ENCODE peak calls at places on chromosomes 13 and 19, in six cellular contexts. S is H9, O is IMR-90, Q is neuronal stem cell, Y is mesenchymal stem cell, T is trophoblast cell. I is an unnamed sample.

GRCh38 chr19:34881982-34882381 is 44.7 kb upstream of the ZNF30 start:
- DNase-seq in S (no peak), O (peak; percentile 24), Q (no peak), Y (peak; percentile 17), T (no peak), I (no peak)

GRCh38 chr19:6268382-6268771 is 11.4 kb downstream of the MLLT1 start:
- DNase-seq in S (no peak), O (no peak), Q (no peak), Y (no peak), T (no peak), I (no peak)

GRCh38 chr19:11204943-11205349 is 7.6 kb upstream of the KANK2 start:
- DNase-seq in S (no peak), O (no peak), Q (no peak), Y (no peak), T (no peak), I (no peak)

GRCh38 chr13:54150851-54151250 is 1122.2 kb downstream of the OLFM4 start:
- DNase-seq in S (no peak), O (no peak), Q (no peak), Y (no peak), T (no peak), I (no peak)

GRCh38 chr13:112826565-112826964 is 136.7 kb downstream of the ATP11A start:
- DNase-seq in S (no peak), O (no peak), Q (no peak), Y (no peak), T (peak; percentile 50), I (no peak)

GRCh38 chr19:13993554-13994308 is 12.4 kb downstream of the RFX1 start:
- DNase-seq in S (no peak), O (no peak), Q (no peak), Y (no peak), T (no peak), I (no peak)

GRCh38 chr13:97334690-97335089 is 99.3 kb upstream of the RAP2A start:
- DNase-seq in S (no peak), O (no peak), Q (no peak), Y (no peak), T (no peak), I (no peak)

GRCh38 chr13:98710521-98710920 is 42.0 kb downstream of the SLC15A1 start:
- DNase-seq in S (no peak), O (no peak), Q (no peak), Y (no peak), T (no peak), I (no peak)

DNA sequence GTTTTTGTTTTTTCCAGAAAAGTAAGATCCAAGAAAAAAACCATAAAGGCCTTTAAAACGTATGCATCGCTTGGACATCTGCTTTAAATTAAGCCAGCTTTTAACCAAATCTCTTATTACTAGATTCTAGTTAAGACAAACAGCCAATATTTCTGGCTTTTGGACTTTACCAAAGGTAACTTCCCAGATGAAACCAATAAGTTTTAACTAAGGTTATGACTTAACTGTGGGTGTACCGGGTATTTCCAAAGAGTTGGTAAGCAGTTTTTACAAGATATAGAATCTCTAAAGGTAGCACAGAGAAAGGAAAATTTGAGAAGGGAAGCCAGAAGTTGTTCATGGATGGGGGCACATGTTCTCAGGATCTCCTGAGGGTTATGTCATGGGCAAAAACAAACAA is 34.0 kb downstream of the CEACAM1 start:
- DNase-seq in S (no peak), O (no peak), Q (no peak), Y (no peak), T (no peak), I (no peak)
- H3K14ac ChIP-seq in S (no peak overlapping the region), O (no peak overlapping the region), Q (no peak overlapping the region), Y (no peak overlapping the region), T (no peak overlapping the region), I (no peak overlapping the region)

DNA sequence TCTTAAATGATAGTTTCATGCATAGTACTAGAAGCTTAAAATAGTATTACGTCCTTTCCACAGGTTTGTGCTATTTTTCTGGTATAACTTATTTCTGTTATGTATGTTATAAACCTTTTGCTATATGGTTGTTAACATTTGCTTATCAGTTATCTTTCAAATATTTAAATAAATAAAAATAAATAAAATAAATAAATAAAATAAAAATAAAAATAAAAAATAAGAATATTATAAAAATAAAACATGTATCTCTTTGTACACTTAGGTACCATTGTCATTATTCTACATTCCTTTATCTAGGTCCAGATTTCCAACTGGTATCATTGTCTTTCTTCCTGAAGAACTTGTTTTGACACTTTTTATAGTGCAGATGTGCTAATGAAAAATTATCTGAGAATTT is 1310.4 kb upstream of the SLC10A2 start:
- DNase-seq in S (no peak), O (no peak), Q (no peak), Y (no peak), T (no peak), I (no peak)
- H3K14ac ChIP-seq in S (no peak overlapping the region), O (no peak overlapping the region), Q (no peak overlapping the region), Y (no peak overlapping the region), T (no peak overlapping the region), I (no peak overlapping the region)

GRCh38 chr13:75378301-75378700 is 103.7 kb downstream of the TBC1D4 start:
- DNase-seq in S (no peak), O (no peak), Q (no peak), Y (no peak), T (no peak), I (no peak)

GRCh38 chr13:75384881-75385707 is 96.9 kb downstream of the TBC1D4 start:
- DNase-seq in S (no peak), O (no peak), Q (no peak), Y (no peak), T (no peak), I (no peak)

GRCh38 chr13:75385708-75386083 is 96.3 kb downstream of the TBC1D4 start:
- DNase-seq in S (no peak), O (no peak), Q (no peak), Y (no peak), T (no peak), I (no peak)

GRCh38 chr13:75383064-75383715 is 98.8 kb downstream of the TBC1D4 start:
- DNase-seq in S (no peak), O (no peak), Q (no peak), Y (no peak), T (no peak), I (no peak)
- H3K14ac ChIP-seq in S (no peak overlapping the region), O (no peak overlapping the region), Q (no peak overlapping the region), Y (no peak overlapping the region), T (no peak overlapping the region), I (no peak overlapping the region)

DNA sequence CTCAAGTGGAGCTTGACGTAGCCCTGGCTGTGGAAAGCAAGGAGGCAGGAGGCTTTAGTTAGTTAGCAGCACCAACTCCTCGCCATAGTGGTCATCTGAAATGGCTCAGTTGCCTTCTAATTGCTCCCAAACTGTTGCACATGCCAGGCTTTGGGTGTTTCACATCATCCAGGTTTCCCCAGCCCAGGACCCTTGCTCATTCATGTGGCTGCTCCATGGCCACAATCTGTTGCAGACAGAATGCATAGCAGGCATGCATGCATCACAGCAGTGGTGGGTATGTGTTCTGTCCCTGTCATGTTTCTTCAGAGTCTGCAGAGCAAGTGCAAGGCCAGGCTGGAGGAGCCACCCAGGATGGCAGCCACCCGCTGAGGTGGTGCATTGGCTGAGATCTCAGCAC is 407.6 kb downstream of the TSHZ3 start:
- DNase-seq in S (no peak), O (no peak), Q (no peak), Y (no peak), T (no peak), I (no peak)
- H3K14ac ChIP-seq in S (no peak overlapping the region), O (no peak overlapping the region), Q (peak overlapping the region; percentile 86), Y (no peak overlapping the region), T (no peak overlapping the region), I (no peak overlapping the region)

DNA sequence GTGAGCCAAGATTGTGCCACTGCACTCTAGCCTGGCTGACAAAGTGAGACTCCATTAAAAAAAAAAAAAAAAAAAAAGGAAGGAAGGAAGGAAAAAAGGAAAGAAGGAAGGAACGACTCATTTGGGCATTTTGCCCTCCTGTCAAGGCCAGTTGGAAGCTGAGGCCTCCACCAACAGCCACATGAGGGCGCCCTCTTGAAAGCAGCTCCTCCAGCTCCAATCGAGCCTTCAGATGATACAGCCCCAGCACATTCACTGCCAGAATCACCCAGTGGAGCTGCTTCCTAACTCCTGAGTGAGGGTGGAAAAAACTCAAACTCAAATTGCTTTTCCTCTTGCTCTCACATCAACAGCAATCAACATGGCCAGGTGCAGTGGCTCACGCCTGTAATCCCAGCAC is 40.9 kb downstream of the GNG7 start:
- DNase-seq in S (no peak), O (no peak), Q (no peak), Y (no peak), T (no peak), I (no peak)
- H3K14ac ChIP-seq in S (no peak overlapping the region), O (no peak overlapping the region), Q (no peak overlapping the region), Y (no peak overlapping the region), T (no peak overlapping the region), I (no peak overlapping the region)

GRCh38 chr19:48907671-48908070 is 7.6 kb downstream of the NUCB1 start:
- DNase-seq in S (no peak), O (no peak), Q (no peak), Y (no peak), T (peak; percentile 80), I (no peak)

GRCh38 chr19:48906324-48906723 is 6.2 kb downstream of the NUCB1 start:
- DNase-seq in S (no peak), O (no peak), Q (no peak), Y (no peak), T (no peak), I (no peak)

GRCh38 chr19:48914181-48914580 is 14.1 kb downstream of the NUCB1 start:
- DNase-seq in S (no peak), O (no peak), Q (no peak), Y (no peak), T (peak; percentile 84), I (no peak)

GRCh38 chr19:48913114-48913513 is 13.0 kb downstream of the NUCB1 start:
- DNase-seq in S (no peak), O (no peak), Q (no peak), Y (no peak), T (peak; percentile 76), I (no peak)

DNA sequence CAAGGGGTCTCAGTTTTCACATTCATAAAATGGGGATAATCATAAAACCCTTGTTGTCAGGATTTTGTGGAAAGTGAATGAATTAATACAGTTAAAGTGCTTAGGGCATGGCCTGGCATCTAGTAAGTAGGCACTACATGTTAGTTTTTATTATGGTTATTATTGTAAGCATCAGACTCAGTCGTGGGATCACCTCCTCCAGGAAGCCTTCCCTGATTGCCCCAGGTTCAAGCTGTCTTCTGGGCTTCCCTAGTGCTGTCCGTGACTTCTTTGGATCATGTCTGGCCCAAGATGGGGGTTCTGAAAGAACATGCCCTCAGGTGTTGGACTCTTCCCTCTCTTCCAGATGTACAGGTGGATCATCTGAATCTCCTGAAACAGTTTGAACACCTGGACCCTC is 10.7 kb downstream of the NUCB1 start:
- DNase-seq in S (no peak), O (no peak), Q (no peak), Y (no peak), T (no peak), I (no peak)
- H3K14ac ChIP-seq in S (no peak overlapping the region), O (no peak overlapping the region), Q (no peak overlapping the region), Y (no peak overlapping the region), T (no peak overlapping the region), I (no peak overlapping the region)

GRCh38 chr13:64510698-64511097 is 2719.4 kb downstream of the PCDH9 start:
- DNase-seq in S (no peak), O (no peak), Q (no peak), Y (no peak), T (no peak), I (no peak)

GRCh38 chr13:64505511-64505910 is 2724.6 kb downstream of the PCDH9 start:
- DNase-seq in S (no peak), O (peak; percentile 80), Q (no peak), Y (peak; percentile 11), T (no peak), I (no peak)
- H3K14ac ChIP-seq in S (no peak overlapping the region), O (no peak overlapping the region), Q (no peak overlapping the region), Y (no peak overlapping the region), T (no peak overlapping the region), I (no peak overlapping the region)

I was measured in H1.